ENCODE peak calls at places on chromosomes 13 and 19, in ten cellular contexts. W is activated B cell treated with CpG ODN at 0.5 μM for 24 hours; Y is NB4; E is immature natural killer cell; H is AG04449; S is activated naive CD8-positive, alpha-beta T cell treated with anti-CD3 and anti-CD28 coated beads, Interleukin-2, amount 10 ng/mL, durations not matched to agents 7 days and 5 days; C is colonic mucosa; P is fibroblast of mammary gland; Z is SK-MEL-5; U is PC-3. M is an unnamed sample.

GRCh38 chr19:30226464-30227070 is 145.6 kb upstream of the ZNF536 start:
- DNase-seq in U (no peak), Z (peak), P (no peak), W (no peak), H (no peak), Y (no peak), C (no peak), E (no peak), S (no peak), M (no peak)

GRCh38 chr19:17872251-17873001 is 681 bp downstream of the SLC5A5 start:
- DNase-seq in C (no peak), W (no peak), E (no peak), Z (no peak), P (no peak), H (no peak), U (no peak), Y (peak), S (peak), M (no peak)

GRCh38 chr19:45553464-45553863 is 31.1 kb downstream of the OPA3 start:
- DNase-seq in E (no peak), U (no peak), P (no peak), C (peak), W (no peak), S (no peak), Y (no peak), H (no peak), Z (no peak), M (no peak)

GRCh38 chr19:35266904-35267817 is 1.6 kb upstream of the USF2 start:
- DNase-seq in E (no peak), H (no peak), Y (peak), Z (no peak), S (peak), C (peak), W (peak), U (peak), P (peak), M (peak)

GRCh38 chr13:73738626-73739025 is 395.6 kb downstream of the KLF12 start:
- DNase-seq in E (no peak), W (no peak), H (no peak), Y (no peak), C (no peak), U (no peak), S (no peak), Z (no peak), P (peak), M (no peak)

GRCh38 chr19:1408300-1409203 is 1.2 kb downstream of the DAZAP1 start:
- DNase-seq in Z (no peak), C (peak), H (no peak), U (peak), Y (peak), P (peak), S (peak), W (peak), E (peak), M (peak)

GRCh38 chr13:52158629-52159158 is 703 bp downstream of the NEK3 start:
- DNase-seq in E (peak), P (peak), U (peak), S (no peak), Y (peak), Z (peak), W (no peak), C (peak), H (no peak), M (no peak)

GRCh38 chr13:48891586-48891985 is 84.1 kb upstream of the FNDC3A start:
- DNase-seq in Z (peak), E (no peak), W (no peak), C (no peak), P (peak), S (no peak), Y (peak), U (peak), H (no peak), M (no peak)

GRCh38 chr13:99191900-99192399 is 8.7 kb upstream of the UBAC2 start:
- DNase-seq in W (no peak), C (peak), S (no peak), P (peak), H (no peak), Y (no peak), E (no peak), U (peak), Z (no peak), M (no peak)

GRCh38 chr19:1161716-1162115 is 12.4 kb downstream of the SBNO2 start:
- DNase-seq in U (no peak), Y (peak), S (no peak), Z (peak), W (no peak), H (no peak), P (no peak), C (no peak), E (no peak), M (no peak)

GRCh38 chr13:47472516-47472915 is 528.6 kb downstream of the SUCLA2 start:
- DNase-seq in P (no peak), Z (no peak), H (no peak), Y (no peak), E (no peak), S (no peak), W (no peak), C (no peak), U (no peak), M (no peak)

GRCh38 chr13:36548129-36548528 is 115.8 kb downstream of the CCNA1 start:
- DNase-seq in Y (no peak), H (no peak), Z (no peak), W (no peak), E (no peak), U (no peak), C (no peak), S (no peak), P (no peak), M (no peak)

GRCh38 chr13:109677206-109677605 is 109.2 kb downstream of the IRS2 start:
- DNase-seq in U (no peak), S (no peak), W (no peak), H (no peak), C (no peak), E (no peak), P (no peak), Y (no peak), Z (no peak), M (no peak)

GRCh38 chr13:91741925-91742324 is 343.5 kb downstream of the GPC5 start:
- DNase-seq in H (no peak), S (no peak), Z (no peak), Y (no peak), E (no peak), U (no peak), C (no peak), W (no peak), P (no peak), M (no peak)

GRCh38 chr19:368624-369020 is 24.0 kb upstream of the MIER2 start:
- DNase-seq in C (no peak), E (no peak), H (no peak), P (no peak), Z (no peak), U (no peak), Y (no peak), W (no peak), S (no peak), M (peak)

GRCh38 chr19:18160441-18160791 is 7.5 kb downstream of the PIK3R2 start:
- DNase-seq in C (no peak), Y (no peak), U (no peak), P (peak), W (no peak), Z (no peak), H (no peak), S (no peak), E (no peak), M (no peak)

GRCh38 chr13:114339779-114340534 is 25.7 kb downstream of the CHAMP1 start:
- DNase-seq in E (peak), C (peak), U (peak), S (no peak), H (no peak), P (peak), W (no peak), Y (peak), Z (peak), M (no peak)

GRCh38 chr13:106382569-106382968 is 152.9 kb downstream of the EFNB2 start:
- DNase-seq in C (no peak), S (no peak), U (no peak), E (no peak), Y (no peak), W (no peak), P (no peak), H (no peak), Z (peak), M (no peak)

GRCh38 chr19:19627442-19627715 is 641 bp downstream of the LPAR2 start:
- DNase-seq in E (no peak), H (no peak), P (no peak), Y (no peak), S (no peak), Z (no peak), W (no peak), C (no peak), U (no peak), M (no peak)

GRCh38 chr13:25478186-25478585 is 106.4 kb downstream of the ATP8A2 start:
- DNase-seq in S (no peak), W (no peak), Z (no peak), P (no peak), Y (no peak), H (no peak), U (peak), C (no peak), E (no peak), M (no peak)

GRCh38 chr13:99931462-99931861 is 40.1 kb downstream of the ZIC5 start:
- DNase-seq in Z (no peak), H (no peak), S (no peak), W (no peak), Y (no peak), P (no peak), C (no peak), U (no peak), E (no peak), M (no peak)

GRCh38 chr19:39941615-39942507 is 7.4 kb upstream of the FCGBP start:
- DNase-seq in P (peak), W (peak), Z (no peak), U (peak), E (peak), Y (peak), C (no peak), S (no peak), H (peak), M (no peak)

GRCh38 chr19:10852941-10853340 is 4.7 kb downstream of the C19orf38 start:
- DNase-seq in E (no peak), Z (no peak), P (no peak), S (no peak), Y (no peak), W (no peak), U (no peak), C (no peak), H (no peak), M (no peak)

GRCh38 chr13:113049521-113049941 is 56.1 kb upstream of the F7 start:
- DNase-seq in Y (no peak), E (no peak), C (no peak), W (no peak), Z (no peak), H (no peak), S (no peak), U (no peak), P (no peak), M (no peak)

GRCh38 chr13:99439850-99440604 is 61.2 kb upstream of the TM9SF2 start:
- DNase-seq in P (no peak), U (peak), H (no peak), Y (no peak), C (no peak), Z (no peak), W (no peak), S (no peak), E (no peak), M (no peak)

GRCh38 chr19:4715529-4716221 is 8.0 kb downstream of the DPP9 start:
- DNase-seq in W (no peak), Y (no peak), C (no peak), U (no peak), P (no peak), H (no peak), E (no peak), Z (no peak), S (no peak), M (no peak)

GRCh38 chr13:41345921-41346589 is 35.0 kb downstream of the NAA16 start:
- DNase-seq in Y (no peak), W (no peak), S (no peak), U (no peak), C (no peak), H (no peak), Z (no peak), P (no peak), E (no peak), M (no peak)

GRCh38 chr13:109496216-109496615 is 290.2 kb downstream of the IRS2 start:
- DNase-seq in W (no peak), S (no peak), Y (no peak), Z (no peak), P (peak), U (no peak), C (no peak), E (no peak), H (no peak), M (no peak)

GRCh38 chr19:6690160-6690885 is 20.4 kb upstream of the TNFSF14 start:
- DNase-seq in E (no peak), S (no peak), W (no peak), Z (no peak), H (no peak), U (no peak), C (no peak), Y (no peak), P (no peak), M (no peak)

GRCh38 chr19:5578094-5578846 is 10.5 kb upstream of the TINCR start:
- DNase-seq in C (peak), W (peak), H (no peak), S (peak), P (peak), E (peak), Y (peak), U (peak), Z (peak), M (peak)

GRCh38 chr19:33802801-33803200 is 6.1 kb downstream of the KCTD15 start:
- DNase-seq in U (no peak), W (no peak), P (no peak), S (no peak), Z (no peak), E (no peak), H (no peak), C (no peak), Y (no peak), M (no peak)

GRCh38 chr19:47227347-47228167 is 3.4 kb downstream of the BBC3 start:
- DNase-seq in C (peak), H (peak), U (peak), W (peak), E (peak), S (peak), Z (peak), Y (peak), P (peak), M (peak)

GRCh38 chr13:112967666-112968379 is 1.2 kb upstream of the MCF2L start:
- DNase-seq in S (no peak), E (no peak), Y (no peak), W (no peak), Z (no peak), U (no peak), H (no peak), C (no peak), P (no peak), M (no peak)

GRCh38 chr13:30464496-30465351 is 1.0 kb downstream of the HMGB1 start:
- DNase-seq in Y (peak), S (peak), C (peak), H (no peak), W (peak), P (peak), Z (peak), U (peak), E (peak), M (peak)

M was measured in ovary.